ENCODE peak calls at places on chromosomes 3 and 15, in five cellular contexts. N is cardiac fibroblast, L is AG10803, K is WERI-Rb-1, I is GM12865. Q is an unnamed sample.

GRCh38 chr3:11291808-11292207 is 19.6 kb downstream of the ATG7 start:
- DNase-seq in N (no peak), L (no peak), K (no peak), I (no peak), Q (no peak)

GRCh38 chr3:51580418-51580817 is 41.9 kb downstream of the RAD54L2 start:
- DNase-seq in N (no peak), L (no peak), K (no peak), I (no peak), Q (no peak)

GRCh38 chr3:197555281-197556261 is at the start of gene BDH1:
- DNase-seq in N (no peak), L (no peak), K (peak; percentile 60), I (peak; percentile 87), Q (peak; percentile 53)

GRCh38 chr3:107753494-107753893 is 230.7 kb downstream of the BBX start:
- DNase-seq in N (peak; percentile 48), L (peak; percentile 35), K (peak; percentile 77), I (peak; percentile 23), Q (peak; percentile 62)

GRCh38 chr3:30510596-30510995 is 95.8 kb upstream of the TGFBR2 start:
- DNase-seq in N (no peak), L (no peak), K (no peak), I (no peak), Q (peak; percentile 48)

GRCh38 chr15:62845239-62846126 is 197.1 kb upstream of the TPM1 start:
- DNase-seq in N (no peak), L (peak; percentile 26), K (no peak), I (no peak), Q (peak; percentile 14)

GRCh38 chr3:4759689-4760312 is 219.4 kb upstream of the BHLHE40 start:
- DNase-seq in N (no peak), L (no peak), K (peak; percentile 37), I (no peak), Q (no peak)

GRCh38 chr3:156259896-156260788 is 139.8 kb downstream of the KCNAB1 start:
- DNase-seq in N (no peak), L (no peak), K (no peak), I (no peak), Q (no peak)

GRCh38 chr3:182829761-182830405 is 36.6 kb downstream of the ATP11B start:
- DNase-seq in N (no peak), L (no peak), K (no peak), I (no peak), Q (peak; percentile 43)

GRCh38 chr3:21621396-21621695 is 129.7 kb downstream of the ZNF385D start:
- DNase-seq in N (peak; percentile 73), L (peak; percentile 83), K (no peak), I (no peak), Q (peak; percentile 63)

GRCh38 chr3:131716943-131717342 is 214.2 kb upstream of the MRPL3 start:
- DNase-seq in N (no peak), L (no peak), K (no peak), I (peak; percentile 48), Q (no peak)

GRCh38 chr3:107641572-107642307 is 119.0 kb downstream of the BBX start:
- DNase-seq in N (peak; percentile 34), L (peak; percentile 69), K (no peak), I (peak; percentile 20), Q (no peak)

GRCh38 chr3:161371441-161372320 is at the start of gene SPTSSB:
- DNase-seq in N (peak; percentile 13), L (peak; percentile 12), K (peak; percentile 50), I (peak; percentile 18), Q (peak; percentile 92)

GRCh38 chr3:48688032-48688736 is 2.5 kb upstream of the NCKIPSD start:
- DNase-seq in N (no peak), L (no peak), K (no peak), I (no peak), Q (no peak)

GRCh38 chr3:43998374-43998840 is 243.3 kb upstream of the TOPAZ1 start:
- DNase-seq in N (no peak), L (no peak), K (no peak), I (no peak), Q (peak; percentile 15)

GRCh38 chr3:185317674-185318073 is 45.3 kb upstream of the MAP3K13 start:
- DNase-seq in N (no peak), L (no peak), K (no peak), I (peak; percentile 38), Q (peak; percentile 62)

GRCh38 chr15:88834211-88834812 is 31.1 kb downstream of the ACAN start:
- DNase-seq in N (peak; percentile 68), L (peak; percentile 59), K (peak; percentile 52), I (peak; percentile 12), Q (peak; percentile 27)

GRCh38 chr15:89103481-89104171 is 15.4 kb downstream of the ABHD2 start:
- DNase-seq in N (no peak), L (no peak), K (no peak), I (no peak), Q (no peak)

GRCh38 chr15:89409184-89409992 is 74.8 kb upstream of the POLG start:
- DNase-seq in N (no peak), L (no peak), K (no peak), I (no peak), Q (no peak)

GRCh38 chr15:95503640-95504225 is 826.8 kb upstream of the NR2F2 start:
- DNase-seq in N (no peak), L (no peak), K (no peak), I (peak; percentile 38), Q (no peak)

GRCh38 chr15:79661411-79661810 is 229.3 kb downstream of the MINAR1 start:
- DNase-seq in N (no peak), L (peak; percentile 64), K (no peak), I (no peak), Q (no peak)

GRCh38 chr3:14876942-14877341 is 58.2 kb downstream of the FGD5 start:
- DNase-seq in N (peak; percentile 39), L (peak; percentile 42), K (no peak), I (no peak), Q (peak; percentile 36)

GRCh38 chr3:4990061-4990460 is 10.8 kb downstream of the BHLHE40 start:
- DNase-seq in N (peak; percentile 47), L (peak; percentile 37), K (no peak), I (no peak), Q (peak; percentile 33)

GRCh38 chr3:4982773-4983738 is 3.8 kb downstream of the BHLHE40 start:
- DNase-seq in N (peak; percentile 40), L (no peak), K (no peak), I (no peak), Q (peak; percentile 56)

GRCh38 chr3:168398371-168399030 is 302.8 kb upstream of the GOLIM4 start:
- DNase-seq in N (peak; percentile 38), L (peak; percentile 3), K (no peak), I (no peak), Q (no peak)

GRCh38 chr3:79598594-79598993 is 169.2 kb downstream of the ROBO1 start:
- DNase-seq in N (peak; percentile 0), L (no peak), K (no peak), I (no peak), Q (peak; percentile 32)

GRCh38 chr3:151568095-151568685 is 107.3 kb upstream of the IGSF10 start:
- DNase-seq in N (peak; percentile 21), L (peak; percentile 39), K (no peak), I (no peak), Q (no peak)

GRCh38 chr3:101271728-101272127 is 48.6 kb downstream of the IMPG2 start:
- DNase-seq in N (no peak), L (no peak), K (no peak), I (no peak), Q (no peak)

GRCh38 chr15:70902105-70902504 is 9.5 kb downstream of the LRRC49 start:
- DNase-seq in N (peak; percentile 75), L (peak; percentile 81), K (no peak), I (no peak), Q (peak; percentile 96)

GRCh38 chr3:14397531-14397930 is 4.9 kb upstream of the SLC6A6 start:
- DNase-seq in N (no peak), L (no peak), K (no peak), I (peak; percentile 29), Q (no peak)

GRCh38 chr3:131903988-131904415 is 130.8 kb downstream of the CPNE4 start:
- DNase-seq in N (peak; percentile 94), L (peak; percentile 99), K (no peak), I (no peak), Q (peak; percentile 82)

GRCh38 chr15:73927476-73928240 is 1.4 kb downstream of the LOXL1 start:
- DNase-seq in N (peak; percentile 52), L (peak; percentile 50), K (peak; percentile 73), I (peak; percentile 19), Q (peak; percentile 75)
- TF ChIP-seq CTCF in N (peak; percentile 47), L (peak; percentile 46), K (peak; percentile 59), I (peak; percentile 18), Q (peak; percentile 42)

DNA sequence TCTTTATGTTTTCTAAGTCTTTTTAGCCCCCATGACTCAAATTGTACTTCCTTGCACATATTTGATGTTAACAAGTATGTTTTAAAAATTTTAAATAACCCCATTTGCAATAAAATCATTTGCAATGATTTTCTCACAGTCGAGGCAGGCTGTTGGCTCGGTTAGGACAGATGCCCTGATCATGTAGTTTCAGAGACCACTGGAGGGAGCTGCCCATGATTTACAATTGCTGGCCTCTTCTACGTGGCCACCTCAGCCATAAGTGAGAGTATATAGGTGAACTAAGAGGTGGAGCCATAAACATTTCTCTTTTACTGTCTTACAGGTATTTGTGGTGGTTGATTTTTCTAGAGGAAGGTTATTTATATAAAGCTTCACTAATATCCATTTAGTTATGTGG is 1.7 kb downstream of the DTWD1 start:
- DNase-seq in N (peak; percentile 49), L (peak; percentile 48), K (no peak), I (no peak), Q (no peak)
- H3K4me3 ChIP-seq in N (no peak overlapping the region), L (peak overlapping the region; percentile 80), K (no peak overlapping the region), I (no peak overlapping the region), Q (no peak overlapping the region)

DNA sequence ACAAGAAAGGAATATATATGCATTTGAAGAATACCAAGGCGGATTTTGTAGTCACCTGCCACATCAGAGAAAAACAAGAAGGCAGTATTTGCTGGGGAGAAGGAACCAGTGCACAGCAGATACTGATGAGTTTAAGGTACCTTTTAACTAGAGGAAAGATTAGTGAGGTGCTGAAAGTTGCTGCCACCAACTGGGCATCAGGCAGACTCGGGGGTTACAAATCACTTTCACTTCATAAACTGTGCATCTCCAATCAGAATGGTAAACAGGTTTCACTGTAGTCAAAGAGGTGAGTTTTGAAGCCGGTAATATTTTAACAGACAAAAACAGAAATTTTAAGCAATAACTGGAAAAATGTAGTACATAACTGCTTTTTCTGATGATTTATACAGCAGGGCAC is 4.1 kb downstream of the FBN1 start:
- DNase-seq in N (peak; percentile 64), L (no peak), K (peak; percentile 14), I (peak; percentile 63), Q (peak; percentile 47)
- TF ChIP-seq CTCF in N (peak; percentile 31), L (peak; percentile 54), K (peak; percentile 17), I (peak; percentile 32), Q (peak; percentile 57)

DNA sequence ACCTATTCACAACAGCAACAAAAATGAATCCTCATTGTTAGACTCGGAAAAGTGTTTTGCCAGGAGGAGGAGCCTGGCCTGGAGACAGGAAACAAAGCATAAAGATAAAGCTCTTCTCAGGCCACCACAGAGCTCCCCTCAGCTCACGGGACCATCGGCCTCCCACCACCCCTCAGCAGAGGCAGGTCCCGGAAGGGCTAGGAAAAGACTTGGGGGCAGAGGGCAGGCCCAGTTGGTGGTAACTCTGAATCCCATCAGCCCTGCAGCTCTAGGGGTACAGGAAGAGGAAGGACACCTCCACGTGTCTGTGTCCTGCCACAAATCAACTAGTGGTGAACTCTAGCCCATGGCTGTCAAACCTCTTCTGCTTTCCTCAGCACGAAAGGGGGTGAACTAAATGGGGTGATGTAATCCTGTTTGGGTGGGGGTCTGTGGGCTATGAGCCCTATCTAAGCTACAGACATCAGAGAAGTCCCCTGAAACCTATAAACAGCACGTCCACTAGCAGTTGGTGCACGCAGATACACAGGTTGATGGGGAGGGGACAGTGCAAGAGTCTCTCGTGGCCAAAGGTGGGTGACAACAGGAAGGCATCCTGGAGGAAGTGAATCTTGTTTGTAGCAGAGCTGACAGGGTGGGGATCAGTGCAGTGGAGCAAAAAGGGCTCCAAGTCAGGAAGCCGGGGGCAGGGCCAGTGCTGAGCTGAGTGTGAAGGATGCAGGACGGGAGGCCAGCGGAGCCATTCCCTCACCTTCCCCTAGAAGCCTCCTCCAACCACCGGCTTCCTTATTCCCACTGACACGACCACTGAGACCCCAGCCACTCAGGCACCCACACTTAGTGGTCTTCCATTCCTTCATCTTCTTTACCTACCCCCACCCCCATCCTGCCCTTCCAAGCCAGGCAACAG is 111.1 kb upstream of the HACD2 start:
- DNase-seq in N (no peak), L (no peak), K (no peak), I (no peak), Q (no peak)
- H3K4me3 ChIP-seq in N (no peak overlapping the region), L (no peak overlapping the region), K (no peak overlapping the region), I (no peak overlapping the region), Q (no peak overlapping the region)